ENCODE peak calls at places on chromosomes 12 and 14, in four cellular contexts. C is H9, I is H1, Y is neuronal stem cell. R is an unnamed sample.

GRCh38 chr14:69879175-69880047 is at the start of gene SMOC1:
- DNase-seq in Y (peak; percentile 81), I (peak; percentile 31), C (peak; percentile 87), R (peak; percentile 73)

GRCh38 chr14:40398981-40399380 is 966.7 kb upstream of the FBXO33 start:
- DNase-seq in Y (no peak), C (no peak), I (no peak), R (no peak)

GRCh38 chr14:94538070-94538740 is 23.0 kb upstream of the SERPINA4 start:
- DNase-seq in C (no peak), Y (no peak), I (no peak), R (no peak)

GRCh38 chr12:108833355-108833733 is 24.0 kb downstream of the SSH1 start:
- DNase-seq in Y (no peak), C (peak; percentile 72), I (no peak), R (peak; percentile 98)

GRCh38 chr14:33617154-33617553 is 333.7 kb downstream of the EGLN3 start:
- DNase-seq in Y (no peak), I (no peak), C (no peak), R (no peak)

GRCh38 chr14:52329678-52330376 is 15.7 kb downstream of the PTGER2 start:
- DNase-seq in I (no peak), Y (no peak), C (no peak), R (no peak)

GRCh38 chr14:74945261-74945851 is 10.0 kb downstream of the PGF start:
- DNase-seq in Y (peak; percentile 53), C (peak; percentile 82), I (peak; percentile 57), R (peak; percentile 81)

GRCh38 chr12:100348657-100349454 is 8.0 kb upstream of the SLC17A8 start:
- DNase-seq in C (no peak), Y (peak; percentile 15), I (no peak), R (peak; percentile 53)

GRCh38 chr12:48788852-48789775 is at the start of gene ADCY6:
- DNase-seq in I (no peak), Y (peak; percentile 84), C (peak; percentile 86), R (peak; percentile 86)

GRCh38 chr12:27667540-27667939 is 28.7 kb upstream of the REP15 start:
- DNase-seq in Y (no peak), I (no peak), C (no peak), R (no peak)

GRCh38 chr12:52120951-52121847 is 41.7 kb downstream of the SMIM41 start:
- DNase-seq in Y (no peak), I (no peak), C (no peak), R (no peak)

GRCh38 chr12:116244001-116244400 is 33.5 kb downstream of the MED13L start:
- DNase-seq in Y (no peak), I (no peak), C (no peak), R (peak; percentile 37)

GRCh38 chr12:87931764-87932163 is 97.4 kb downstream of the C12orf50 start:
- DNase-seq in C (no peak), I (no peak), Y (no peak), R (no peak)

GRCh38 chr14:64438181-64438839 is 27.0 kb upstream of the AKAP5 start:
- DNase-seq in C (no peak), I (no peak), Y (no peak), R (peak; percentile 28)

GRCh38 chr14:52918486-52918885 is 32.4 kb downstream of the FERMT2 start:
- DNase-seq in C (no peak), I (no peak), Y (no peak), R (no peak)

GRCh38 chr12:108881953-108882352 is 2.1 kb downstream of the DAO start:
- DNase-seq in I (no peak), C (no peak), Y (no peak), R (no peak)

GRCh38 chr14:59474172-59474571 is 9.0 kb upstream of the GPR135 start:
- DNase-seq in Y (no peak), C (no peak), I (no peak), R (no peak)

GRCh38 chr12:75592638-75593335 is 81.4 kb upstream of the KRR1 start:
- DNase-seq in C (no peak), I (no peak), Y (no peak), R (no peak)

GRCh38 chr14:79965896-79966295 is 245.4 kb downstream of the DIO2 start:
- DNase-seq in I (no peak), C (no peak), Y (no peak), R (no peak)

GRCh38 chr12:112175361-112176155 is 50.2 kb downstream of the TRAFD1 start:
- DNase-seq in Y (no peak), I (no peak), C (no peak), R (no peak)

GRCh38 chr14:64293976-64294671 is at the start of gene ESR2:
- DNase-seq in C (peak; percentile 56), Y (peak; percentile 48), I (peak; percentile 3), R (peak; percentile 74)

GRCh38 chr12:53623986-53624385 is 2.2 kb downstream of the ATF7 start:
- DNase-seq in C (no peak), Y (no peak), I (no peak), R (no peak)

GRCh38 chr14:54207075-54207474 is 189.7 kb upstream of the CDKN3 start:
- DNase-seq in Y (no peak), I (no peak), C (no peak), R (no peak)

GRCh38 chr12:106205208-106206069 is 42.4 kb downstream of the CKAP4 start:
- DNase-seq in I (no peak), C (peak; percentile 58), Y (no peak), R (peak; percentile 33)

GRCh38 chr12:127362121-127362520 is 904.8 kb upstream of the TMEM132C start:
- DNase-seq in I (no peak), Y (no peak), C (no peak), R (no peak)

GRCh38 chr12:131055596-131056233 is 102.0 kb downstream of the ADGRD1 start:
- DNase-seq in I (no peak), C (no peak), Y (no peak), R (no peak)

GRCh38 chr14:89399594-89400068 is 17.4 kb downstream of the FOXN3 start:
- DNase-seq in I (no peak), C (peak; percentile 72), Y (peak; percentile 17), R (peak; percentile 97)

GRCh38 chr12:57027805-57028153 is 11.4 kb upstream of the TAC3 start:
- DNase-seq in Y (no peak), I (no peak), C (no peak), R (peak; percentile 63)

GRCh38 chr12:132138941-132139871 is 4.9 kb downstream of the DDX51 start:
- DNase-seq in I (no peak), Y (no peak), C (no peak), R (no peak)

GRCh38 chr12:3727877-3728632 is 24.9 kb downstream of the CRACR2A start:
- DNase-seq in Y (no peak), C (no peak), I (no peak), R (peak; percentile 44)

GRCh38 chr14:97218713-97219355 is 421.7 kb downstream of the VRK1 start:
- DNase-seq in C (peak; percentile 77), Y (peak; percentile 49), I (peak; percentile 25), R (peak; percentile 78)

GRCh38 chr12:80582431-80582830 is 125.0 kb upstream of the MYF6 start:
- DNase-seq in Y (no peak), C (no peak), I (no peak), R (no peak)

GRCh38 chr14:50832935-50833607 is 2.1 kb upstream of the NIN start:
- DNase-seq in I (no peak), Y (no peak), C (no peak), R (no peak)

GRCh38 chr14:42710071-42710470 is 1103.4 kb downstream of the LRFN5 start:
- DNase-seq in C (no peak), Y (no peak), I (no peak), R (no peak)

GRCh38 chr12:131456301-131457027 is 254.4 kb upstream of the SFSWAP start:
- DNase-seq in C (peak; percentile 24), I (no peak), Y (no peak), R (no peak)

GRCh38 chr14:33987565-33988080 is 36.7 kb upstream of the EGLN3 start:
- DNase-seq in C (no peak), Y (no peak), I (no peak), R (no peak)

GRCh38 chr12:57055834-57056233 is 5.9 kb upstream of the MYO1A start:
- DNase-seq in C (no peak), I (no peak), Y (no peak), R (no peak)

DNA sequence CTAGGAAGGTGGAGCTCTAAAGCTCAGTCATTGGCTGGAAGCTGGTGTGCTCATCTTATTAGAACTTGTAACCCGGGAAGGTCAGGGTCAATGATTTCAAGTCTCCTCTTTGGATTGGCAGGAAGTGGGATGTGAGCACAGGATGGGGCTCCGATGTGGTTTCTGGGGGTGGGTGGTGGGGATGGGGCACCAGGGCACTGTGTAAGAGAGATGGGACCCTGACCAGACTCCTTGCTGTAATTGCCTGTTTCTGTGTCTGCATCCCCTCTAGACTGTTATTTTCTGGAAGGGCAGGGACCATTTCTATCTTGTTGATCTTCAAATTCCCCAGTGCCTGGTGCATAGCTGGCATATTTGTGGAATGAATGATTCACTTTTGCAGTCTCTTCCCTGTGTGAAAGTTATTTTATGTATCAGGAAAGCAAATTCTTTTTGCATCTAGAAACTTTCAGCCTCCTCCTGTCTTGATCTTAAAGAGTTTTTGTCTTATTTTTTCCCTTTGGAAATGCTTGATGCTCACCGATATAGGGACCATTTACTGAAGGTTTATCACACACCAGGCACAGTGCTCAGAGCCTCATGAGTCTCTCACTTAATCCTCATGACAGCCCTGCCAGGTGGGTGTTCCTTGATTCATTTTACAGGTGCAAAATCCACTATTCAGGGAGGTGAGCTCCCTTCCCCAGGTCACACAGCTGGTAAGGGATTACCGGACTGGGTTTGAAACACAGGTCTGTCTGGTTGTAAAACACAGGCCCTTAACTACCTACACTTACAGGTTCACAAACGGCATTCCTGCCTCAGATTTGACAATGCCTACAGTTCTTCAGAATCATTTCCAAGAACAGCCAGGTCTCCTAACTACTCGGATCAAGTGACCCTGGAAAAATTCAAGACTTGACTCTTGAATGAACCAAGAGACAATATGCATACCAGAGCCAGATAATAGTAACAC is 86.9 kb upstream of the IGF1 start:
- DNase-seq in I (no peak), C (no peak), Y (no peak), R (peak; percentile 66)
- H3K23ac ChIP-seq in I (no peak overlapping the region), C (no peak overlapping the region), Y (no peak overlapping the region), R (no peak overlapping the region)

GRCh38 chr14:61535470-61535869 is 159.8 kb upstream of the HIF1A start:
- DNase-seq in Y (no peak), I (no peak), C (no peak), R (no peak)
- H4K8ac ChIP-seq in Y (no peak overlapping the region), I (no peak overlapping the region), C (no peak overlapping the region), R (no peak overlapping the region)

GRCh38 chr14:103418508-103418818 is 33.2 kb downstream of the MARK3 start:
- DNase-seq in Y (no peak), I (no peak), C (no peak), R (peak; percentile 84)
- H3K9ac ChIP-seq in Y (no peak overlapping the region), I (no peak overlapping the region), C (no peak overlapping the region), R (no peak overlapping the region)

DNA sequence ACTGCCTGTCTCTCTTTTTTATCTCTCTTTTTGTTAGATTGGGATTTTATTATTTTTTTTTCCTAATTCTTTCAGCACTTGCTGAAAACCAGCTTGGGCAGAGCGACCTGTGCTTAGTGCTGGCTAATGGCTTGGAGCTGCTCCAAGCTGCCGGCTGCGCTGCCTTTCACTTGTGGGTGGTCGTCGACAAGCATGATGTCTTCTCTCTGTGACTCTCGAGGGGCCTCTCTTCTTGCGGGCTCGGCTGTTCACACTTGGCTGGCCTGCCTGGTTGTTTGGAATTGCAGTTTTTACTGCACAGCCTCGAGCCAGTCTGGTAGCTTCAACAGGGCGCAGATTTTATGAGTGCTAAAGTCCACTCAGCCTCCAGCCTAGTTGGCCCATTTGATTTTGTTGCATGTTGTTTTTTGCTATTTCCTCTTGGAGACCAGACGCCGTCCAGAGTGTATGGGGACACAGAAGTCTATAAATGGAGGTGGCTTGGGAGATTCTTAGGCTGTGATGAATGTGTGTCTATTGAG is 18.6 kb downstream of the TPCN1 start:
- DNase-seq in Y (no peak), C (no peak), I (no peak), R (no peak)
- H3K23ac ChIP-seq in Y (no peak overlapping the region), C (no peak overlapping the region), I (no peak overlapping the region), R (no peak overlapping the region)

R was measured in mesendoderm.